ENCODE peak calls at places on chromosomes 2 and 18, in six cellular contexts. K is SHP77, N is choroid plexus epithelial cell, P is activated T-helper 1 cell treated with Interleukin-2 at 50 U/mL for 16 hours, F is nephron progenitor cell, B is cardiac muscle cell. J is an unnamed sample.

GRCh38 chr2:85797959-85798358 is 44.2 kb downstream of the ATOH8 start:
- DNase-seq in K (peak; percentile 13), N (peak; percentile 76), P (no peak), F (peak; percentile 42), B (peak; percentile 73), J (peak; percentile 56)

GRCh38 chr18:25113081-25113480 is 238.9 kb downstream of the ZNF521 start:
- DNase-seq in K (no peak), N (no peak), P (no peak), F (peak; percentile 23), B (no peak), J (no peak)

GRCh38 chr18:6997802-6998201 is 119.8 kb downstream of the LAMA1 start:
- DNase-seq in K (no peak), N (peak; percentile 71), P (no peak), F (no peak), B (peak; percentile 89), J (no peak)

GRCh38 chr2:43159797-43160196 is 66.6 kb downstream of the ZFP36L2 start:
- DNase-seq in K (no peak), N (no peak), P (no peak), F (no peak), B (no peak), J (no peak)

GRCh38 chr2:136135924-136136906 is 18.3 kb upstream of the CXCR4 start:
- DNase-seq in K (no peak), N (no peak), P (peak; percentile 65), F (no peak), B (peak; percentile 26), J (no peak)

GRCh38 chr2:37488911-37489310 is 144.5 kb downstream of the QPCT start:
- DNase-seq in K (no peak), N (no peak), P (no peak), F (no peak), B (no peak), J (no peak)

GRCh38 chr2:218127929-218128455 is 2.2 kb downstream of the CXCR2 start:
- DNase-seq in K (no peak), N (no peak), P (no peak), F (no peak), B (no peak), J (no peak)

GRCh38 chr2:72274284-72274869 is 126.7 kb upstream of the CYP26B1 start:
- DNase-seq in K (no peak), N (peak; percentile 20), P (no peak), F (no peak), B (no peak), J (no peak)

GRCh38 chr2:73920577-73921545 is 5.8 kb upstream of the DGUOK start:
- DNase-seq in K (peak; percentile 63), N (peak; percentile 26), P (peak; percentile 5), F (peak; percentile 67), B (peak; percentile 26), J (peak; percentile 97)

GRCh38 chr2:231124833-231125232 is at the start of gene HTR2B:
- DNase-seq in K (no peak), N (peak; percentile 90), P (no peak), F (no peak), B (peak; percentile 69), J (no peak)

GRCh38 chr2:25521665-25522387 is 151.6 kb downstream of the DTNB start:
- DNase-seq in K (peak; percentile 7), N (peak; percentile 87), P (no peak), F (no peak), B (peak; percentile 91), J (no peak)

GRCh38 chr2:181596556-181596955 is 60.3 kb downstream of the CERKL start:
- DNase-seq in K (no peak), N (peak; percentile 7), P (no peak), F (no peak), B (no peak), J (no peak)

GRCh38 chr2:157413342-157414035 is 30.4 kb downstream of the CYTIP start:
- DNase-seq in K (no peak), N (no peak), P (peak; percentile 34), F (no peak), B (no peak), J (no peak)

GRCh38 chr18:9971313-9971920 is 57.6 kb downstream of the VAPA start:
- DNase-seq in K (peak; percentile 44), N (peak; percentile 92), P (peak; percentile 23), F (peak; percentile 77), B (peak; percentile 89), J (peak; percentile 66)